ENCODE peak calls at places on chromosomes 13 and 19, in five cellular contexts. P, K, S, B and D are unnamed samples.

GRCh38 chr19:31512403-31512970 is 163.3 kb upstream of the TSHZ3 start:
- DNase-seq in K (no peak), S (no peak), B (no peak), P (no peak), D (no peak)

GRCh38 chr19:51571599-51571998 is 516 bp downstream of the ZNF175 start:
- DNase-seq in S (no peak), P (no peak), K (no peak), B (no peak), D (no peak)

GRCh38 chr19:11577451-11578341 is at the start of gene ACP5:
- DNase-seq in B (no peak), S (no peak), K (no peak), P (no peak), D (peak)

GRCh38 chr13:97318532-97318931 is 96.4 kb downstream of the MBNL2 start:
- DNase-seq in B (no peak), P (no peak), K (no peak), S (no peak), D (no peak)

GRCh38 chr13:66673401-66673800 is 556.7 kb downstream of the PCDH9 start:
- DNase-seq in S (no peak), P (no peak), B (no peak), K (no peak), D (no peak)

GRCh38 chr13:105177265-105177900 is 1358.1 kb downstream of the EFNB2 start:
- DNase-seq in S (no peak), B (no peak), P (no peak), K (no peak), D (no peak)

GRCh38 chr13:97853550-97853949 is 99.9 kb upstream of the IPO5 start:
- DNase-seq in B (no peak), P (no peak), S (no peak), K (no peak), D (no peak)

GRCh38 chr19:44582581-44583265 is 30.6 kb upstream of the IGSF23 start:
- DNase-seq in K (no peak), S (no peak), P (no peak), B (no peak), D (no peak)

GRCh38 chr13:113884821-113885220 is 20.9 kb upstream of the GAS6 start:
- DNase-seq in P (no peak), B (no peak), K (peak), S (no peak), D (no peak)

GRCh38 chr19:3357731-3358391 is 8.5 kb upstream of the NFIC start:
- DNase-seq in S (no peak), P (no peak), B (no peak), K (no peak), D (no peak)

GRCh38 chr19:1001538-1002166 is 1.4 kb downstream of the GRIN3B start:
- DNase-seq in P (peak), B (no peak), S (no peak), K (peak), D (no peak)

GRCh38 chr13:50339291-50339690 is 324.0 kb downstream of the KCNRG start:
- DNase-seq in P (no peak), S (no peak), K (no peak), B (no peak), D (no peak)

GRCh38 chr13:63541336-63541735 is 2125.7 kb upstream of the PCDH20 start:
- DNase-seq in B (no peak), K (no peak), S (no peak), P (no peak), D (no peak)

GRCh38 chr19:38700350-38700932 is 43.8 kb downstream of the CAPN12 start:
- DNase-seq in P (no peak), K (no peak), S (no peak), B (no peak), D (no peak)

GRCh38 chr19:35860818-35861639 is 4.3 kb downstream of the KIRREL2 start:
- DNase-seq in K (no peak), S (no peak), B (no peak), P (no peak), D (no peak)

GRCh38 chr19:4058696-4059492 is 7.8 kb downstream of the ZBTB7A start:
- DNase-seq in K (peak), B (no peak), S (no peak), P (no peak), D (no peak)

GRCh38 chr13:41019027-41019487 is at the start of gene ELF1:
- DNase-seq in P (peak), S (no peak), B (peak), K (no peak), D (peak)

GRCh38 chr13:27924529-27925141 is 4.8 kb downstream of the PDX1 start:
- DNase-seq in K (no peak), S (no peak), P (no peak), B (no peak), D (no peak)

GRCh38 chr13:106916329-106916728 is 348.4 kb upstream of the ARGLU1 start:
- DNase-seq in K (no peak), B (no peak), P (no peak), S (no peak), D (no peak)

GRCh38 chr13:102495663-102496062 is 93.8 kb upstream of the FGF14 start:
- DNase-seq in K (no peak), P (no peak), S (no peak), B (no peak), D (no peak)

GRCh38 chr19:50330365-50331078 is 1.3 kb upstream of the KCNC3 start:
- DNase-seq in S (no peak), K (peak), B (peak), P (peak), D (no peak)

GRCh38 chr13:46100191-46100877 is 4.5 kb downstream of the CPB2 start:
- DNase-seq in P (no peak), K (no peak), B (no peak), S (no peak), D (no peak)
- H3K27ac ChIP-seq in P (no peak), K (no peak), B (no peak), S (no peak), D (no peak)

GRCh38 chr19:30303131-30303654 is 69.0 kb upstream of the ZNF536 start:
- DNase-seq in P (no peak), S (no peak), B (no peak), K (no peak), D (no peak)

GRCh38 chr19:30304540-30304939 is 67.6 kb upstream of the ZNF536 start:
- DNase-seq in P (no peak), S (no peak), K (no peak), B (no peak), D (no peak)

GRCh38 chr19:30305346-30306060 is 66.7 kb upstream of the ZNF536 start:
- DNase-seq in B (no peak), K (no peak), S (no peak), P (no peak), D (no peak)

GRCh38 chr19:30297969-30298368 is 74.2 kb upstream of the ZNF536 start:
- DNase-seq in B (no peak), S (no peak), P (no peak), K (no peak), D (no peak)

DNA sequence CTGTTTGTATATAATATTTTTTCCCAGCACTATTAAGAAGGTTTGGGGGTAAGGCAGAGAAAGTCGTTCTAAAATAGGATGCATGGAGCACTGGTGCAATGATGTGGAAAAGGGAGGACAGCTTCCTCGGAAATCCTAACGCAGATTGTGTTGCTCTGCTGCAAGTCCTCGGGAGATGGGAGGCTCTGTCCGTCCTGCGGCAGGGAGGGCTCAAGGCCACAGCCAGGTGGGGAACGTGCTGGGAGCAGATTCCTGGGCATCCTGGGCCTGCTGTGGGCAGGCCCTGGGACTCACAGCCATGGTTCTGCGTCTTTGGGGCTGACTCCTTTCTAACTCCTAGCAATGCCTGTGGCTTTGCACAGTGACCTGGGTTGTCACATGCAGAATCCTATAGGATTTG is 70.1 kb upstream of the ZNF536 start:
- DNase-seq in B (no peak), K (no peak), P (no peak), S (no peak), D (no peak)
- H3K27ac ChIP-seq in B (no peak), K (no peak), P (no peak), S (no peak), D (no peak)

GRCh38 chr19:57818378-57818777 is 3.7 kb upstream of the ZNF552 start:
- DNase-seq in P (no peak), B (no peak), S (no peak), K (no peak), D (no peak)
- H3K27ac ChIP-seq in P (no peak), B (no peak), S (peak), K (no peak), D (peak)

GRCh38 chr19:5839312-5840017 is at the start of gene FUT6:
- DNase-seq in K (no peak), B (no peak), S (no peak), P (no peak), D (no peak)
- H3K27ac ChIP-seq in K (no peak), B (no peak), S (no peak), P (no peak), D (peak)

DNA sequence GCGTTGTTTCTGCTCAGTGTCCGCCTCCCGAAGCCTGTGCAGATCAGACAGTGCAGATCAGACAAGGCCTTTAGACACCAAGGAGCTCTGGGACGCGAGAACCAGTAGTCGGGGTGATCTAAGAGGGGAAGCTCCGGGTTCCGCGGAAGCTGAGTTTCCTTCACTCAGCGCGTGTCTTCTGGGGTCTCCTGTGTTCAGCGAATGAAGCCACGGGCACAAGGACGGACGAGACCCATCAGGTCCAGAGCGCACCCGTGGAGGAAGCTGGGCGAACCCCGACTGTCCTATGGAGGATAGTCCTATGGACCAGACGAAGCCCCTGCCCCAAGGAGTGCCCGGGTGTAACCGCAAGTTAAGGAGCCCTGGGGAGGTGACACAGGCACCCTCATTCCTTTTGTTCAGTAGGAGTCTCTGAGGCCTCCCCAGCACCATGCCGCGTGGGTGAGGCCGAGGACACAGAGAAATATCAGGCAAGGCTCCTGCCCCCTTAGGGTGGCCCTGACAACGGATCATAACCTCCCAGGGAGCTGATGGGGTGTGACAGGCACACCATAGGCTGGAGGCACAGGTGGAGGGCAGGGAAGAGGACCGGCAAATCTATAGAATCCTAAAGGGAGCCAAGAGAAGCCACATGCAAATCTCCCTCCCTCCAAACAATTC is 614 bp upstream of the TMEM238 start:
- DNase-seq in B (no peak), K (no peak), S (no peak), P (no peak), D (no peak)
- H3K27ac ChIP-seq in B (peak), K (no peak), S (peak), P (peak), D (peak)

GRCh38 chr19:18149596-18149975 is 3.4 kb upstream of the PIK3R2 start:
- DNase-seq in S (no peak), B (no peak), P (no peak), K (no peak), D (no peak)
- H3K27ac ChIP-seq in S (no peak), B (no peak), P (no peak), K (no peak), D (no peak)

DNA sequence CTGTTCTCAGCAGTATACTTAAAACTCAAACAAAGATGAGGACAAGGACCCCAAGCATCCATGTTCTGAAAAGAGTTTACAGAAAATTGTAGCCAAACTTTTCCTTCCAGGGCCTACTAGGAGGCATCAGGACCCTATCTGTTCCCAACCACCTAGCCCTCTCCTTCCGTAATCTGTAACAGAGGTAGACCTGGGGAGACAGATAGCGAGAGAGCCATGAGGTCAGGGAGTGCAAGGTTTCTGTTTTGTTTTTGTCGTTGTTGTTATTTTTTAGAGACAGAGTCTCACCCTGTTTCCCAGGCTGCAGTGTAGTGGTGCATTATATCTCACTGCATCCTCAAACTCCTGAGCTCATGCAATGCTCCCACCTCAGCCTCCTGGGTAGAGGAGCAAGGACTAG is 83.9 kb upstream of the POSTN start:
- DNase-seq in B (no peak), P (no peak), K (no peak), S (no peak), D (no peak)
- H3K27ac ChIP-seq in B (no peak), P (no peak), K (no peak), S (no peak), D (no peak)